ENCODE peak calls at places on chromosomes 13 and 19, in six cellular contexts. One of them, this sample, is unnamed.

GRCh38 chr13:99250977-99251825 is 7.0 kb downstream of the GPR18 start:
- DNase-seq in NCI-H748 treated with DMSO at 0.1 percent for 48 hours: no peak
- DNase-seq in NCI-H82: no peak
- DNase-seq in psoas muscle: no peak
- DNase-seq in AG10803: peak
- DNase-seq in spleen: no peak
- DNase-seq in this sample: no peak

GRCh38 chr19:34666958-34667265 is 10.0 kb downstream of the SCGB2B2 start:
- DNase-seq in NCI-H748 treated with DMSO at 0.1 percent for 48 hours: no peak
- DNase-seq in NCI-H82: no peak
- DNase-seq in spleen: no peak
- DNase-seq in AG10803: no peak
- DNase-seq in psoas muscle: no peak
- DNase-seq in this sample: no peak

GRCh38 chr13:113919761-113920160 is 54.1 kb downstream of the C13orf46 start:
- DNase-seq in NCI-H82: no peak
- DNase-seq in NCI-H748 treated with DMSO at 0.1 percent for 48 hours: no peak
- DNase-seq in AG10803: no peak
- DNase-seq in psoas muscle: no peak
- DNase-seq in spleen: no peak
- DNase-seq in this sample: no peak

GRCh38 chr13:20150561-20150960 is 10.3 kb downstream of the GJA3 start:
- DNase-seq in AG10803: no peak
- DNase-seq in psoas muscle: no peak
- DNase-seq in spleen: no peak
- DNase-seq in NCI-H82: no peak
- DNase-seq in NCI-H748 treated with DMSO at 0.1 percent for 48 hours: no peak
- DNase-seq in this sample: no peak

GRCh38 chr13:50424993-50425392 is 409.7 kb downstream of the KCNRG start:
- DNase-seq in psoas muscle: no peak
- DNase-seq in NCI-H748 treated with DMSO at 0.1 percent for 48 hours: no peak
- DNase-seq in NCI-H82: no peak
- DNase-seq in spleen: no peak
- DNase-seq in AG10803: no peak
- DNase-seq in this sample: no peak

GRCh38 chr13:74153316-74153715 is 19.1 kb upstream of the KLF12 start:
- DNase-seq in NCI-H748 treated with DMSO at 0.1 percent for 48 hours: no peak
- DNase-seq in AG10803: no peak
- DNase-seq in psoas muscle: no peak
- DNase-seq in NCI-H82: no peak
- DNase-seq in spleen: no peak
- DNase-seq in this sample: no peak

GRCh38 chr13:64704121-64704520 is 2526.0 kb downstream of the PCDH9 start:
- DNase-seq in NCI-H748 treated with DMSO at 0.1 percent for 48 hours: no peak
- DNase-seq in spleen: no peak
- DNase-seq in NCI-H82: no peak
- DNase-seq in AG10803: no peak
- DNase-seq in psoas muscle: no peak
- DNase-seq in this sample: no peak

GRCh38 chr13:101941095-101941777 is 460.6 kb downstream of the FGF14 start:
- DNase-seq in NCI-H748 treated with DMSO at 0.1 percent for 48 hours: peak
- DNase-seq in AG10803: peak
- DNase-seq in psoas muscle: no peak
- DNase-seq in NCI-H82: peak
- DNase-seq in spleen: no peak
- DNase-seq in this sample: no peak

GRCh38 chr19:1591421-1592022 is 1.1 kb downstream of the MBD3 start:
- DNase-seq in spleen: no peak
- DNase-seq in NCI-H82: peak
- DNase-seq in AG10803: no peak
- DNase-seq in psoas muscle: no peak
- DNase-seq in NCI-H748 treated with DMSO at 0.1 percent for 48 hours: no peak
- DNase-seq in this sample: no peak

GRCh38 chr19:50713556-50714236 is 5.9 kb downstream of the SHANK1 start:
- DNase-seq in NCI-H82: no peak
- DNase-seq in spleen: no peak
- DNase-seq in NCI-H748 treated with DMSO at 0.1 percent for 48 hours: no peak
- DNase-seq in psoas muscle: no peak
- DNase-seq in AG10803: no peak
- DNase-seq in this sample: no peak

GRCh38 chr19:39236527-39236926 is 8.3 kb downstream of the IFNL3 start:
- DNase-seq in NCI-H748 treated with DMSO at 0.1 percent for 48 hours: no peak
- DNase-seq in psoas muscle: no peak
- DNase-seq in NCI-H82: no peak
- DNase-seq in spleen: peak
- DNase-seq in AG10803: no peak
- DNase-seq in this sample: no peak

GRCh38 chr19:18978616-18979015 is 37.6 kb upstream of the HOMER3 start:
- DNase-seq in NCI-H82: no peak
- DNase-seq in NCI-H748 treated with DMSO at 0.1 percent for 48 hours: no peak
- DNase-seq in psoas muscle: no peak
- DNase-seq in AG10803: no peak
- DNase-seq in spleen: no peak
- DNase-seq in this sample: no peak

GRCh38 chr13:72132065-72132464 is 265.1 kb upstream of the DACH1 start:
- DNase-seq in NCI-H82: no peak
- DNase-seq in AG10803: no peak
- DNase-seq in spleen: no peak
- DNase-seq in NCI-H748 treated with DMSO at 0.1 percent for 48 hours: no peak
- DNase-seq in psoas muscle: no peak
- DNase-seq in this sample: no peak

GRCh38 chr19:43739419-43739818 is 15.3 kb downstream of the SMG9 start:
- DNase-seq in psoas muscle: no peak
- DNase-seq in spleen: no peak
- DNase-seq in AG10803: no peak
- DNase-seq in NCI-H748 treated with DMSO at 0.1 percent for 48 hours: no peak
- DNase-seq in NCI-H82: no peak
- DNase-seq in this sample: no peak

GRCh38 chr13:33212396-33212795 is 73.2 kb downstream of the STARD13 start:
- DNase-seq in AG10803: no peak
- DNase-seq in NCI-H82: no peak
- DNase-seq in NCI-H748 treated with DMSO at 0.1 percent for 48 hours: no peak
- DNase-seq in spleen: no peak
- DNase-seq in psoas muscle: no peak
- DNase-seq in this sample: no peak

GRCh38 chr19:14073232-14073924 is 792 bp downstream of the MISP3 start:
- DNase-seq in AG10803: peak
- DNase-seq in spleen: peak
- DNase-seq in NCI-H748 treated with DMSO at 0.1 percent for 48 hours: peak
- DNase-seq in NCI-H82: peak
- DNase-seq in psoas muscle: peak
- DNase-seq in this sample: no peak

GRCh38 chr13:105915451-105915850 is 620.0 kb downstream of the EFNB2 start:
- DNase-seq in spleen: no peak
- DNase-seq in NCI-H748 treated with DMSO at 0.1 percent for 48 hours: no peak
- DNase-seq in AG10803: peak
- DNase-seq in psoas muscle: no peak
- DNase-seq in NCI-H82: no peak
- DNase-seq in this sample: no peak

GRCh38 chr13:35179494-35179893 is 237.4 kb downstream of the NBEA start:
- DNase-seq in spleen: no peak
- DNase-seq in psoas muscle: no peak
- DNase-seq in AG10803: peak
- DNase-seq in NCI-H748 treated with DMSO at 0.1 percent for 48 hours: no peak
- DNase-seq in NCI-H82: no peak
- DNase-seq in this sample: no peak

GRCh38 chr19:55087542-55087935 is 11.9 kb downstream of the EPS8L1 start:
- DNase-seq in spleen: no peak
- DNase-seq in AG10803: peak
- DNase-seq in NCI-H82: no peak
- DNase-seq in psoas muscle: no peak
- DNase-seq in NCI-H748 treated with DMSO at 0.1 percent for 48 hours: no peak
- DNase-seq in this sample: no peak

GRCh38 chr19:42089191-42089750 is 13.3 kb downstream of the ZNF574 start:
- DNase-seq in spleen: no peak
- DNase-seq in NCI-H748 treated with DMSO at 0.1 percent for 48 hours: no peak
- DNase-seq in psoas muscle: no peak
- DNase-seq in AG10803: no peak
- DNase-seq in NCI-H82: no peak
- DNase-seq in this sample: no peak

GRCh38 chr19:47573076-47574026 is at the start of gene ZNF541:
- DNase-seq in psoas muscle: peak
- DNase-seq in NCI-H748 treated with DMSO at 0.1 percent for 48 hours: no peak
- DNase-seq in AG10803: peak
- DNase-seq in spleen: peak
- DNase-seq in NCI-H82: peak
- DNase-seq in this sample: no peak

GRCh38 chr19:12202250-12202649 is 39.4 kb downstream of the ZNF136 start:
- DNase-seq in NCI-H748 treated with DMSO at 0.1 percent for 48 hours: peak
- DNase-seq in NCI-H82: peak
- DNase-seq in psoas muscle: no peak
- DNase-seq in spleen: peak
- DNase-seq in AG10803: no peak
- DNase-seq in this sample: no peak

GRCh38 chr19:12778020-12778904 is 2.9 kb upstream of the HOOK2 start:
- DNase-seq in AG10803: peak
- DNase-seq in NCI-H748 treated with DMSO at 0.1 percent for 48 hours: no peak
- DNase-seq in spleen: peak
- DNase-seq in psoas muscle: peak
- DNase-seq in NCI-H82: peak
- DNase-seq in this sample: peak

GRCh38 chr13:64936879-64937278 is 2293.3 kb downstream of the PCDH9 start:
- DNase-seq in NCI-H82: no peak
- DNase-seq in spleen: no peak
- DNase-seq in psoas muscle: no peak
- DNase-seq in AG10803: no peak
- DNase-seq in NCI-H748 treated with DMSO at 0.1 percent for 48 hours: no peak
- DNase-seq in this sample: no peak

GRCh38 chr13:30905932-30906383 is at the start of gene MEDAG:
- DNase-seq in spleen: no peak
- DNase-seq in NCI-H748 treated with DMSO at 0.1 percent for 48 hours: no peak
- DNase-seq in NCI-H82: no peak
- DNase-seq in AG10803: peak
- DNase-seq in psoas muscle: peak
- DNase-seq in this sample: no peak

GRCh38 chr13:100235311-100235901 is 146.5 kb downstream of the PCCA start:
- DNase-seq in NCI-H748 treated with DMSO at 0.1 percent for 48 hours: peak
- DNase-seq in psoas muscle: no peak
- DNase-seq in NCI-H82: peak
- DNase-seq in AG10803: peak
- DNase-seq in spleen: no peak
- DNase-seq in this sample: no peak

GRCh38 chr13:31638577-31638976 is 100.7 kb upstream of the RXFP2 start:
- DNase-seq in psoas muscle: no peak
- DNase-seq in spleen: no peak
- DNase-seq in NCI-H82: peak
- DNase-seq in AG10803: peak
- DNase-seq in NCI-H748 treated with DMSO at 0.1 percent for 48 hours: no peak
- DNase-seq in this sample: peak

GRCh38 chr13:103203750-103204330 is 137.6 kb upstream of the SLC10A2 start:
- DNase-seq in NCI-H748 treated with DMSO at 0.1 percent for 48 hours: no peak
- DNase-seq in spleen: no peak
- DNase-seq in psoas muscle: no peak
- DNase-seq in NCI-H82: no peak
- DNase-seq in AG10803: no peak
- DNase-seq in this sample: no peak

GRCh38 chr19:29714953-29715694 is at the start of gene C19orf12:
- DNase-seq in NCI-H748 treated with DMSO at 0.1 percent for 48 hours: no peak
- DNase-seq in AG10803: peak
- DNase-seq in spleen: peak
- DNase-seq in psoas muscle: peak
- DNase-seq in NCI-H82: peak
- DNase-seq in this sample: no peak